ENCODE peak calls at places on chromosomes 2 and 18, in eight cellular contexts. A, Y, S, P, U, V, K and M are unnamed samples. For H3K27me3, the result is how much of the 10 kb centered on the place peaks cover.

GRCh38 chr2:32474391-32474790 is 117.6 kb downstream of the BIRC6 start:
- DNase-seq in A (no peak), Y (no peak), S (no peak), P (no peak), U (no peak), V (no peak), K (no peak), M (no peak)

GRCh38 chr2:108189316-108189715 is 50.5 kb upstream of the SULT1C3 start:
- DNase-seq in A (no peak), Y (no peak), S (no peak), P (no peak), U (no peak), V (no peak), K (no peak), M (no peak)

GRCh38 chr2:240985881-240986786 is 12.3 kb upstream of the SNED1 start:
- DNase-seq in A (no peak), Y (no peak), S (no peak), P (peak), U (peak), V (no peak), K (no peak), M (peak)

GRCh38 chr2:209472386-209472832 is 48.6 kb downstream of the MAP2 start:
- DNase-seq in A (peak), Y (no peak), S (peak), P (no peak), U (no peak), V (no peak), K (no peak), M (no peak)

GRCh38 chr2:649461-650342 is 27.5 kb downstream of the TMEM18 start:
- DNase-seq in A (no peak), Y (no peak), S (no peak), P (no peak), U (no peak), V (no peak), K (no peak), M (no peak)

GRCh38 chr2:9909106-9909505 is 42.4 kb upstream of the GRHL1 start:
- DNase-seq in A (peak), Y (no peak), S (no peak), P (no peak), U (no peak), V (no peak), K (no peak), M (no peak)

GRCh38 chr2:216657086-216657855 is 24.1 kb downstream of the IGFBP2 start:
- DNase-seq in A (no peak), Y (no peak), S (no peak), P (no peak), U (no peak), V (no peak), K (no peak), M (no peak)

GRCh38 chr2:85164145-85164559 is 31.0 kb downstream of the TCF7L1 start:
- DNase-seq in A (no peak), Y (peak), S (no peak), P (no peak), U (no peak), V (no peak), K (no peak), M (no peak)

GRCh38 chr2:214126135-214126534 is 284.7 kb upstream of the VWC2L start:
- DNase-seq in A (peak), Y (no peak), S (peak), P (no peak), U (no peak), V (no peak), K (no peak), M (no peak)

GRCh38 chr18:50748243-50749229 is 71.3 kb downstream of the MRO start:
- DNase-seq in A (peak), Y (peak), S (peak), P (no peak), U (no peak), V (peak), K (no peak), M (no peak)

GRCh38 chr2:60581461-60582282 is 28.2 kb upstream of the BCL11A start:
- DNase-seq in A (peak), Y (peak), S (peak), P (peak), U (peak), V (peak), K (peak), M (peak)

GRCh38 chr2:172965433-172965832 is 110.2 kb upstream of the MAP3K20 start:
- DNase-seq in A (no peak), Y (no peak), S (no peak), P (no peak), U (no peak), V (no peak), K (no peak), M (no peak)

GRCh38 chr2:128282246-128282975 is 36.3 kb downstream of the HS6ST1 start:
- DNase-seq in A (no peak), Y (peak), S (no peak), P (peak), U (peak), V (no peak), K (no peak), M (peak)

GRCh38 chr2:114661926-114662670 is 219.7 kb downstream of the DPP10 start:
- DNase-seq in A (peak), Y (peak), S (peak), P (peak), U (peak), V (peak), K (no peak), M (peak)

GRCh38 chr2:224958466-224958857 is 83.8 kb downstream of the DOCK10 start:
- DNase-seq in A (peak), Y (no peak), S (no peak), P (no peak), U (no peak), V (peak), K (no peak), M (no peak)

GRCh38 chr2:3033315-3033714 is 344.3 kb downstream of the EIPR1 start:
- DNase-seq in A (no peak), Y (no peak), S (no peak), P (no peak), U (no peak), V (no peak), K (no peak), M (no peak)

GRCh38 chr2:240292622-240293021 is 142.8 kb upstream of the GPC1 start:
- DNase-seq in A (peak), Y (peak), S (no peak), P (no peak), U (no peak), V (no peak), K (no peak), M (no peak)

GRCh38 chr2:23905155-23905554 is 21.8 kb downstream of the ATAD2B start:
- DNase-seq in A (peak), Y (no peak), S (no peak), P (no peak), U (no peak), V (no peak), K (no peak), M (no peak)

GRCh38 chr2:226424971-226425370 is 374.6 kb downstream of the IRS1 start:
- DNase-seq in A (no peak), Y (no peak), S (no peak), P (no peak), U (no peak), V (no peak), K (no peak), M (no peak)

GRCh38 chr2:40373093-40373492 is 78.8 kb downstream of the SLC8A1 start:
- DNase-seq in A (no peak), Y (no peak), S (no peak), P (no peak), U (no peak), V (no peak), K (no peak), M (no peak)

GRCh38 chr18:72140007-72140406 is 404.1 kb downstream of the CBLN2 start:
- DNase-seq in A (no peak), Y (no peak), S (no peak), P (no peak), U (no peak), V (no peak), K (no peak), M (no peak)

GRCh38 chr2:209610631-209611030 is 161.0 kb upstream of the UNC80 start:
- DNase-seq in A (no peak), Y (no peak), S (no peak), P (no peak), U (no peak), V (no peak), K (no peak), M (no peak)

GRCh38 chr2:189794308-189794707 is 10.1 kb downstream of the PMS1 start:
- DNase-seq in A (no peak), Y (no peak), S (no peak), P (no peak), U (no peak), V (no peak), K (no peak), M (no peak)

GRCh38 chr2:86436328-86436727 is 4.8 kb upstream of the KDM3A start:
- DNase-seq in A (no peak), Y (no peak), S (no peak), P (no peak), U (no peak), V (no peak), K (no peak), M (no peak)

GRCh38 chr18:25826823-25827617 is 263.4 kb downstream of the SS18 start:
- DNase-seq in A (no peak), Y (no peak), S (no peak), P (no peak), U (no peak), V (no peak), K (no peak), M (no peak)

GRCh38 chr18:36035253-36035652 is 32.1 kb downstream of the RPRD1A start:
- DNase-seq in A (peak), Y (no peak), S (no peak), P (no peak), U (no peak), V (no peak), K (no peak), M (no peak)

GRCh38 chr18:40293311-40293710 is 1661.7 kb upstream of the PIK3C3 start:
- DNase-seq in A (peak), Y (no peak), S (peak), P (no peak), U (no peak), V (no peak), K (no peak), M (no peak)

GRCh38 chr18:39173022-39173421 is 1607.4 kb upstream of the CELF4 start:
- DNase-seq in A (no peak), Y (no peak), S (no peak), P (no peak), U (no peak), V (no peak), K (no peak), M (no peak)

GRCh38 chr2:29834624-29835023 is 86.8 kb downstream of the ALK start:
- DNase-seq in A (no peak), Y (no peak), S (no peak), P (no peak), U (no peak), V (no peak), K (no peak), M (no peak)

GRCh38 chr18:21650301-21650700 is 38.2 kb downstream of the SNRPD1 start:
- DNase-seq in A (no peak), Y (no peak), S (no peak), P (no peak), U (no peak), V (no peak), K (no peak), M (no peak)

GRCh38 chr2:210917465-210917864 is 361.1 kb downstream of the CPS1 start:
- DNase-seq in A (no peak), Y (no peak), S (peak), P (no peak), U (no peak), V (no peak), K (no peak), M (no peak)

GRCh38 chr2:168758970-168759820 is 43.2 kb upstream of the NOSTRIN start:
- DNase-seq in A (peak), Y (no peak), S (peak), P (no peak), U (no peak), V (peak), K (no peak), M (no peak)

GRCh38 chr2:6370753-6371152 is 495.0 kb downstream of the CMPK2 start:
- DNase-seq in A (no peak), Y (peak), S (no peak), P (no peak), U (no peak), V (no peak), K (no peak), M (no peak)

GRCh38 chr2:53130441-53130943 is 637.1 kb upstream of the CHAC2 start:
- DNase-seq in A (peak), Y (no peak), S (no peak), P (no peak), U (no peak), V (no peak), K (no peak), M (no peak)

GRCh38 chr18:45357681-45358470 is 257.4 kb upstream of the SLC14A2 start:
- DNase-seq in A (no peak), Y (no peak), S (no peak), P (no peak), U (no peak), V (no peak), K (no peak), M (no peak)

GRCh38 chr2:88739985-88740600 is 48.6 kb downstream of the RPIA start:
- DNase-seq in A (peak), Y (peak), S (peak), P (peak), U (no peak), V (peak), K (no peak), M (peak)

GRCh38 chr2:110854355-110855081 is 122.1 kb downstream of the ACOXL start:
- DNase-seq in A (no peak), Y (no peak), S (peak), P (no peak), U (no peak), V (no peak), K (no peak), M (no peak)

GRCh38 chr18:79068946-79069791 is at the start of gene ATP9B:
- DNase-seq in A (peak), Y (peak), S (peak), P (peak), U (peak), V (peak), K (peak), M (peak)

GRCh38 chr18:70047931-70048603 is 100.4 kb upstream of the CD226 start:
- DNase-seq in A (peak), Y (no peak), S (no peak), P (no peak), U (no peak), V (no peak), K (no peak), M (no peak)

GRCh38 chr18:70041459-70042020 is 93.9 kb upstream of the CD226 start:
- DNase-seq in A (no peak), Y (no peak), S (no peak), P (no peak), U (no peak), V (no peak), K (no peak), M (no peak)

GRCh38 chr18:70046207-70046606 is 98.5 kb upstream of the CD226 start:
- DNase-seq in A (peak), Y (no peak), S (no peak), P (no peak), U (no peak), V (no peak), K (no peak), M (no peak)

GRCh38 chr18:70046796-70047195 is 99.1 kb upstream of the CD226 start:
- DNase-seq in A (no peak), Y (no peak), S (no peak), P (no peak), U (no peak), V (no peak), K (no peak), M (no peak)

DNA sequence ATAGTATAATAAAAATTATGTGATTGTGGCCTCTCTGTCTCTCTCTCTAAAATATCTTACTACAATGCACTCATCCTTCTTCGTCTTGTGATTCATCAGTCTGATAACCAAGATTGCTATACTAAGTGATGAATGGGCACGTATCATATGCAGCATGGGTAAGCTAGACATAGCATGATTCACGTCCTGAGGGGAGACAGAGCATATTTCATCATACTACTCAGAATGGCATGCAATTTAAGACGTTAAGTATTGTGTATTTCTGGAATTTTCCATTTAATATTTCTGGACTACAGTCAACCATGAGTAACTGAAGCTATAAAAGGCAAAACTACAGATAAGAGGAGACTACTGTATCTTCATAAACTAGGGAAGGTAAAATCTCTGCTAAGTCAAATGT is 97.0 kb upstream of the CD226 start:
- DNase-seq in A (peak), Y (no peak), S (no peak), P (no peak), U (no peak), V (peak), K (no peak), M (no peak)
- TF ChIP-seq CTCF in A (no peak), Y (no peak), S (no peak), P (no peak), U (no peak), V (no peak), K (no peak), M (no peak)

DNA sequence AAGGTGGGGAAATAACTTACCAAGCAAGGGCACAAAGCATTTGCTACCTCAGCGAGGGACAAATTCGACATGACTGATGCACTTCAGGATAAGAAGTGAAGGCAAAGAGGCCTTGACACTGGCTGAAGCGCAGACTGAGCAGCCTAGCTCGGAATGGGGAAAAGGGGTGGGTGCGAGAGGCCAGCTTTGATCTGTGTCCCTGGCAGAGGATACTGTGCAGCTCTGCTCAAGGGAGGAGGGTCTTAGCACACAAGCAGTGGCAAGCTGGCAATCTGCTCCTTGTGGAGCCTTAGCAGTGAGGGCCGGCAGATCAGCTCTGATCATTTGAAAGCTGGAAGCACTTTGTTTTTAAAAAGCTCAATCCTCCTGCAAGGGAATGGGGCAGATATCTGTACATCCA is 222.3 kb downstream of the ZBTB7C start:
- DNase-seq in A (no peak), Y (peak), S (no peak), P (no peak), U (no peak), V (no peak), K (no peak), M (no peak)
- H3K27me3 ChIP-seq in A (under half), Y (under half), S (under half), P (under half), U (under half), V (under half), K (under half), M (under half)

GRCh38 chr18:58776084-58776483 is 88.6 kb upstream of the ZNF532 start:
- DNase-seq in A (peak), Y (no peak), S (no peak), P (no peak), U (no peak), V (no peak), K (no peak), M (no peak)
- TF ChIP-seq CTCF in A (no peak), Y (no peak), S (no peak), P (no peak), U (no peak), V (no peak), K (no peak), M (no peak)

DNA sequence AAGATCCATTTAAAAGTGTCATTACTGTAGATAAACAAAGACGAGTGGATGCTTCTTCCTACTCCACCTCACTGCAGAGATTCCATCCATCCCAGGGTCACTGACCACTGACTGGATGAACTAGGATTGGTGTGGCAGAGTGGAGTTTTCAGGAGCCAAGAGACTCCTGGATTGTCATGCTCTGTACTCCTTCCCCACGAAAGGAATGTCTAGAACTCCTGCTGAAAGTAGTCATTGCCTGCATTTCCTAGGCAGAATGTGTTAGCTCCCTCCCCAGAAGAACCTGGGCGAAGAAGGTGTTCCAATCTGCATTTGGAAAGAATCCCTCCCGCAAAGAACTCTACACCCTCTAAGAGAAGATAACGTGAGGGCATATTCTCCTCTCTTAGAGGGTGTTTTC is 6.3 kb downstream of the PAX8 start:
- DNase-seq in A (no peak), Y (no peak), S (peak), P (no peak), U (no peak), V (no peak), K (no peak), M (no peak)
- H3K27me3 ChIP-seq in A (half or more), Y (under half), S (half or more), P (under half), U (under half), V (half or more), K (under half), M (half or more)